ENCODE peak calls at places on chromosome 20, in six cellular contexts. K is neural progenitor cell, L is NCI-H774, X is T-cell, I is left kidney, C is A172. V is an unnamed sample.
A peak's percentile ranks its signal among the peaks of the same experiment; 100 is the strongest.

GRCh38 chr20:63517376-63518309 is 2.9 kb upstream of the PPDPF start:
- DNase-seq in K (peak; percentile 1), L (no peak), X (no peak), I (no peak), C (no peak), V (no peak)

GRCh38 chr20:3242167-3242692 is 3.2 kb upstream of the SLC4A11 start:
- DNase-seq in K (no peak), L (no peak), X (no peak), I (no peak), C (no peak), V (no peak)

GRCh38 chr20:16580127-16580526 is 6.9 kb upstream of the KIF16B start:
- DNase-seq in K (peak; percentile 73), L (peak; percentile 1), X (no peak), I (peak; percentile 82), C (peak; percentile 46), V (peak; percentile 35)

GRCh38 chr20:57656821-57657536 is 36.8 kb upstream of the ZBP1 start:
- DNase-seq in K (no peak), L (no peak), X (no peak), I (no peak), C (no peak), V (no peak)

GRCh38 chr20:38143646-38144554 is 21.2 kb downstream of the TGM2 start:
- DNase-seq in K (no peak), L (no peak), X (no peak), I (no peak), C (peak; percentile 98), V (no peak)

GRCh38 chr20:24778585-24779031 is 170.5 kb upstream of the CST7 start:
- DNase-seq in K (no peak), L (no peak), X (no peak), I (no peak), C (no peak), V (no peak)

GRCh38 chr20:50380697-50381040 is 129.5 kb upstream of the PTPN1 start:
- DNase-seq in K (no peak), L (no peak), X (no peak), I (no peak), C (peak; percentile 38), V (no peak)

GRCh38 chr20:60054716-60055371 is 96.6 kb downstream of the CDH26 start:
- DNase-seq in K (no peak), L (no peak), X (no peak), I (no peak), C (no peak), V (no peak)

GRCh38 chr20:47456041-47456537 is 45.6 kb upstream of the NCOA3 start:
- DNase-seq in K (no peak), L (no peak), X (no peak), I (no peak), C (no peak), V (no peak)

GRCh38 chr20:44736170-44737021 is 9.3 kb upstream of the KCNK15 start:
- DNase-seq in K (peak; percentile 81), L (no peak), X (peak; percentile 37), I (peak; percentile 85), C (peak; percentile 82), V (peak; percentile 97)

GRCh38 chr20:46215913-46216707 is 92.2 kb downstream of the CDH22 start:
- DNase-seq in K (peak; percentile 87), L (no peak), X (no peak), I (peak; percentile 42), C (peak; percentile 99), V (peak; percentile 62)

GRCh38 chr20:63124782-63125580 is 91.0 kb downstream of the YTHDF1 start:
- DNase-seq in K (peak; percentile 31), L (no peak), X (no peak), I (no peak), C (no peak), V (no peak)

GRCh38 chr20:62358171-62358719 is 8.9 kb downstream of the LAMA5 start:
- DNase-seq in K (no peak), L (no peak), X (no peak), I (peak; percentile 46), C (peak; percentile 92), V (no peak)

GRCh38 chr20:23444859-23445258 is 5.4 kb downstream of the CSTL1 start:
- DNase-seq in K (no peak), L (no peak), X (no peak), I (no peak), C (no peak), V (no peak)

GRCh38 chr20:18657575-18657974 is 69.7 kb downstream of the DTD1 start:
- DNase-seq in K (no peak), L (no peak), X (no peak), I (no peak), C (no peak), V (no peak)

GRCh38 chr20:25011831-25012241 is 19.3 kb upstream of the APMAP start:
- DNase-seq in K (no peak), L (no peak), X (no peak), I (no peak), C (no peak), V (no peak)

GRCh38 chr20:13452470-13453124 is 186.1 kb downstream of the TASP1 start:
- DNase-seq in K (no peak), L (no peak), X (no peak), I (no peak), C (no peak), V (no peak)

GRCh38 chr20:31919756-31920155 is 32.1 kb downstream of the PDRG1 start:
- DNase-seq in K (no peak), L (no peak), X (no peak), I (no peak), C (no peak), V (no peak)

GRCh38 chr20:49989234-49990065 is 6.7 kb downstream of the SNAI1 start:
- DNase-seq in K (peak; percentile 54), L (no peak), X (no peak), I (peak; percentile 82), C (peak; percentile 79), V (peak; percentile 88)

GRCh38 chr20:51388756-51389542 is 153.6 kb downstream of the NFATC2 start:
- DNase-seq in K (no peak), L (no peak), X (no peak), I (no peak), C (no peak), V (no peak)

GRCh38 chr20:44861547-44862006 is 23.9 kb upstream of the YWHAB start:
- DNase-seq in K (no peak), L (no peak), X (no peak), I (peak; percentile 26), C (peak; percentile 69), V (no peak)

GRCh38 chr20:4401601-4402000 is 320.1 kb upstream of the PRND start:
- DNase-seq in K (no peak), L (no peak), X (no peak), I (no peak), C (no peak), V (no peak)

GRCh38 chr20:10508060-10508459 is 73.0 kb downstream of the SLX4IP start:
- DNase-seq in K (no peak), L (no peak), X (no peak), I (no peak), C (peak; percentile 54), V (no peak)

GRCh38 chr20:63091901-63092659 is 85.3 kb upstream of the BHLHE23 start:
- DNase-seq in K (no peak), L (no peak), X (no peak), I (no peak), C (no peak), V (no peak)

GRCh38 chr20:57680131-57680716 is 29.6 kb downstream of the PMEPA1 start:
- DNase-seq in K (no peak), L (no peak), X (no peak), I (no peak), C (peak; percentile 23), V (no peak)

GRCh38 chr20:62149532-62150235 is 6.1 kb downstream of the SS18L1 start:
- DNase-seq in K (peak; percentile 32), L (no peak), X (no peak), I (peak; percentile 59), C (no peak), V (no peak)

GRCh38 chr20:10447028-10447427 is 11.9 kb downstream of the SLX4IP start:
- DNase-seq in K (no peak), L (no peak), X (peak; percentile 32), I (no peak), C (peak; percentile 67), V (peak; percentile 90)

GRCh38 chr20:8094415-8094818 is 37.6 kb upstream of the PLCB1 start:
- DNase-seq in K (no peak), L (no peak), X (no peak), I (peak; percentile 12), C (no peak), V (no peak)

GRCh38 chr20:38225900-38226263 is 34.7 kb downstream of the KIAA1755 start:
- DNase-seq in K (no peak), L (no peak), X (no peak), I (no peak), C (no peak), V (no peak)

GRCh38 chr20:3414122-3414521 is 6.7 kb upstream of the DNAAF9 start:
- DNase-seq in K (no peak), L (no peak), X (no peak), I (no peak), C (no peak), V (no peak)

GRCh38 chr20:55174172-55174571 is 698.8 kb downstream of the DOK5 start:
- DNase-seq in K (no peak), L (no peak), X (no peak), I (no peak), C (no peak), V (no peak)

GRCh38 chr20:34562643-34563042 is 4.1 kb downstream of the MAP1LC3A start:
- DNase-seq in K (peak; percentile 59), L (peak; percentile 9), X (no peak), I (peak; percentile 31), C (peak; percentile 15), V (peak; percentile 35)

GRCh38 chr20:25239387-25240370 is 8.2 kb upstream of the PYGB start:
- DNase-seq in K (no peak), L (no peak), X (no peak), I (no peak), C (no peak), V (no peak)